ENCODE peak calls at places on chromosomes 11 and 22, in five cellular contexts. M, Z, G, W and E are unnamed samples.

GRCh38 chr22:49687786-49688515 is 139.7 kb downstream of the BRD1 start:
- DNase-seq in M (no peak), Z (no peak), G (no peak), W (no peak), E (no peak)

GRCh38 chr11:3049430-3050243 is 7.6 kb downstream of the CARS1 start:
- DNase-seq in M (peak), Z (peak), G (peak), W (peak), E (peak)

GRCh38 chr22:32606181-32606580 is 131.6 kb downstream of the FBXO7 start:
- DNase-seq in M (no peak), Z (no peak), G (no peak), W (no peak), E (no peak)

GRCh38 chr11:13463779-13464290 is 813 bp upstream of the BTBD10 start:
- DNase-seq in M (no peak), Z (peak), G (no peak), W (no peak), E (no peak)

GRCh38 chr11:60767388-60767811 is 10.7 kb downstream of the MS4A15 start:
- DNase-seq in M (no peak), Z (peak), G (peak), W (no peak), E (no peak)

GRCh38 chr11:2375964-2376551 is 1.1 kb upstream of the CD81 start:
- DNase-seq in M (peak), Z (no peak), G (peak), W (no peak), E (no peak)

GRCh38 chr11:115778928-115779650 is 274.9 kb upstream of the CADM1 start:
- DNase-seq in M (no peak), Z (no peak), G (no peak), W (no peak), E (no peak)

GRCh38 chr11:122198291-122198983 is 82.4 kb upstream of the BLID start:
- DNase-seq in M (no peak), Z (peak), G (no peak), W (no peak), E (no peak)

GRCh38 chr11:8066036-8066910 is 14.7 kb upstream of the TUB start:
- DNase-seq in M (no peak), Z (no peak), G (no peak), W (peak), E (no peak)

GRCh38 chr11:57771365-57771764 is 9.8 kb downstream of the CTNND1 start:
- DNase-seq in M (no peak), Z (no peak), G (no peak), W (no peak), E (no peak)

GRCh38 chr11:10654211-10655150 is 39.1 kb downstream of the IRAG1 start:
- DNase-seq in M (peak), Z (peak), G (no peak), W (peak), E (no peak)

GRCh38 chr11:126355926-126356897 is 726 bp downstream of the ST3GAL4 start:
- DNase-seq in M (no peak), Z (peak), G (peak), W (no peak), E (no peak)

GRCh38 chr11:124763156-124763947 is 1.3 kb upstream of the ESAM start:
- DNase-seq in M (peak), Z (peak), G (peak), W (peak), E (peak)

GRCh38 chr11:73184953-73185671 is 33.0 kb upstream of the P2RY2 start:
- DNase-seq in M (peak), Z (peak), G (peak), W (peak), E (no peak)

GRCh38 chr22:49618689-49618953 is 209.1 kb downstream of the BRD1 start:
- DNase-seq in M (no peak), Z (no peak), G (peak), W (no peak), E (no peak)

GRCh38 chr11:92861641-92862040 is 107.8 kb upstream of the MTNR1B start:
- DNase-seq in M (no peak), Z (no peak), G (no peak), W (no peak), E (no peak)

GRCh38 chr22:43412808-43413785 is 1.3 kb downstream of the MPPED1 start:
- DNase-seq in M (no peak), Z (no peak), G (no peak), W (no peak), E (no peak)

GRCh38 chr11:111745719-111746504 is 20.3 kb downstream of the PPP2R1B start:
- DNase-seq in M (no peak), Z (peak), G (no peak), W (no peak), E (no peak)

GRCh38 chr11:72338741-72339140 is 94.8 kb upstream of the PHOX2A start:
- DNase-seq in M (no peak), Z (peak), G (no peak), W (no peak), E (no peak)

GRCh38 chr11:80899381-80899780 is 1458.6 kb upstream of the TENM4 start:
- DNase-seq in M (no peak), Z (peak), G (no peak), W (no peak), E (peak)

GRCh38 chr22:44764974-44765373 is 12.6 kb downstream of the ARHGAP8 start:
- DNase-seq in M (no peak), Z (no peak), G (no peak), W (no peak), E (no peak)

GRCh38 chr11:117919326-117920275 is 9.6 kb downstream of the TMPRSS13 start:
- DNase-seq in M (no peak), Z (no peak), G (peak), W (no peak), E (no peak)

GRCh38 chr11:5618807-5619206 is 6.0 kb upstream of the TRIM34 start:
- DNase-seq in M (no peak), Z (peak), G (no peak), W (no peak), E (peak)

GRCh38 chr22:38569972-38570840 is at the start of gene DMC1:
- DNase-seq in M (peak), Z (peak), G (peak), W (peak), E (peak)

GRCh38 chr22:40498454-40499186 is 128.2 kb downstream of the SGSM3 start:
- DNase-seq in M (no peak), Z (peak), G (no peak), W (no peak), E (peak)

GRCh38 chr11:1636291-1636950 is 6.8 kb downstream of the KRTAP5-5 start:
- DNase-seq in M (no peak), Z (no peak), G (no peak), W (no peak), E (no peak)

GRCh38 chr11:65524010-65524746 is 705 bp upstream of the SCYL1 start:
- DNase-seq in M (peak), Z (peak), G (peak), W (no peak), E (no peak)

GRCh38 chr11:29272019-29272654 is 744.7 kb downstream of the KCNA4 start:
- DNase-seq in M (no peak), Z (peak), G (no peak), W (no peak), E (no peak)

GRCh38 chr11:69342588-69343330 is 48.8 kb downstream of the MYEOV start:
- DNase-seq in M (no peak), Z (no peak), G (no peak), W (no peak), E (no peak)

GRCh38 chr11:102318469-102318868 is 1.2 kb downstream of the BIRC3 start:
- DNase-seq in M (no peak), Z (peak), G (no peak), W (peak), E (no peak)

GRCh38 chr11:102317768-102318103 is 452 bp downstream of the BIRC3 start:
- DNase-seq in M (no peak), Z (no peak), G (no peak), W (no peak), E (no peak)

GRCh38 chr11:102314784-102315183 is 2.5 kb upstream of the BIRC3 start:
- DNase-seq in M (no peak), Z (no peak), G (no peak), W (no peak), E (no peak)

GRCh38 chr11:102317099-102317767 is at the start of gene BIRC3:
- DNase-seq in M (peak), Z (peak), G (peak), W (peak), E (peak)

GRCh38 chr11:102316505-102316904 is 779 bp upstream of the BIRC3 start:
- DNase-seq in M (no peak), Z (no peak), G (no peak), W (no peak), E (no peak)
- H3K4me3 ChIP-seq in M (peak), Z (no peak), G (no peak), W (peak), E (no peak)

GRCh38 chr11:67405196-67405567 is 1.3 kb downstream of the TBC1D10C start:
- DNase-seq in M (no peak), Z (no peak), G (no peak), W (peak), E (no peak)
- H3K4me3 ChIP-seq in M (no peak), Z (no peak), G (no peak), W (peak), E (no peak)

GRCh38 chr11:105802390-105802789 is 192.5 kb downstream of the GRIA4 start:
- DNase-seq in M (no peak), Z (no peak), G (no peak), W (no peak), E (no peak)
- H3K4me3 ChIP-seq in M (no peak), Z (no peak), G (no peak), W (no peak), E (no peak)

GRCh38 chr11:128519353-128519752 is 68.0 kb downstream of the ETS1 start:
- DNase-seq in M (no peak), Z (no peak), G (no peak), W (no peak), E (no peak)

GRCh38 chr11:128516467-128516778 is 70.9 kb downstream of the ETS1 start:
- DNase-seq in M (no peak), Z (no peak), G (no peak), W (no peak), E (no peak)

GRCh38 chr11:128516886-128517285 is 70.5 kb downstream of the ETS1 start:
- DNase-seq in M (no peak), Z (no peak), G (no peak), W (no peak), E (no peak)

GRCh38 chr11:128518493-128519207 is 68.7 kb downstream of the ETS1 start:
- DNase-seq in M (no peak), Z (no peak), G (no peak), W (no peak), E (no peak)

DNA sequence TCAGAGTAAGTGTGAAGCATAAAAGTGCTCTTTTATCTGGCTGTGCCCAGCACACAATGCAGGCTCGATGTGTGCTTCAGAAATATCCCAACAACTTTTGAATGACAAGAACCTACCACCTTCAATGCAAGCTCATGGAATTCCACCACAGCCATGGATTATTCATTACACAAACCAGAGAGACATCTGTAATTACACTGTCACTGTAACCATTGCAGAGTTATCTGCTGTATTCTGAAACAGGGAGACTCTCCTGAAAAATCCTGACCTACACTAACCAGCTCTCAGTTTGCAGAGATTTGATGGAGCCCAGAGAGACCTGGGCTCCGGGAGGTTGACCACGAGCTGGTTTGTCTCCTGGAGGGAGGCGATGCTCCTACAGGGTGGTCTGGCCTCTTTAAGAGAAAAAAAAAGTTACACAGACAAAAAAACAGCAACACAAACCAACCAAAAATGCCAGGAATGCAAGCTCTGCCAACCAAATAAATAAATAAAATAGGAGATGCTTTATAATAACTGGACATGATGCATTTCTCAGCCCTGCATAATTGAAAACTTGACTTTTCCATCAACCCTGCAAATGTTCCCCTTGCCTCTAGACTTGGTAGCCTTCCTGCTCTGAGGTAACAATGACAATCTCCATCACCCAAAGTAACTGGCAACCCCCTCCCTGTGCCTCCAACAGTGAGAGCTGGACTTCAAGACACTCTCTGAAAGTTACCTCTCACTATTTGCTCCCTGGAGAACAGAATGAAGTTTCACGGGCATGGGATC is 69.7 kb downstream of the ETS1 start:
- DNase-seq in M (no peak), Z (peak), G (no peak), W (no peak), E (no peak)
- H3K4me3 ChIP-seq in M (no peak), Z (peak), G (peak), W (peak), E (peak)